ENCODE peak calls at places on chromosomes 2 and 18, in six cellular contexts. Y is HepG2, Q is stomach, M is transverse colon, U is breast epithelium, H is endothelial cell of umbilical vein. N is an unnamed sample.
A peak's percentile ranks its signal among the peaks of the same experiment; 100 is the strongest.

GRCh38 chr2:168203762-168204693 is 43.4 kb downstream of the STK39 start:
- DNase-seq in Y (no peak), Q (no peak), M (no peak), U (no peak), H (no peak), N (no peak)

GRCh38 chr2:63850204-63850571 is 8.5 kb downstream of the UGP2 start:
- DNase-seq in Y (no peak), Q (no peak), M (no peak), U (no peak), H (no peak), N (no peak)

GRCh38 chr2:1601064-1601405 is 143.3 kb downstream of the PXDN start:
- DNase-seq in Y (no peak), Q (no peak), M (no peak), U (no peak), H (no peak), N (no peak)

GRCh38 chr2:11629851-11630250 is 40.1 kb downstream of the NTSR2 start:
- DNase-seq in Y (no peak), Q (no peak), M (no peak), U (no peak), H (no peak), N (no peak)

GRCh38 chr2:214547931-214548330 is 137.1 kb downstream of the VWC2L start:
- DNase-seq in Y (no peak), Q (no peak), M (no peak), U (no peak), H (no peak), N (no peak)

GRCh38 chr2:28978606-28979005 is 2.5 kb upstream of the TOGARAM2 start:
- DNase-seq in Y (no peak), Q (no peak), M (no peak), U (no peak), H (no peak), N (no peak)

GRCh38 chr2:9594361-9595063 is 36.3 kb downstream of the YWHAQ start:
- DNase-seq in Y (peak; percentile 16), Q (no peak), M (no peak), U (no peak), H (peak; percentile 69), N (no peak)

GRCh38 chr2:14910659-14911058 is 278.1 kb downstream of the LRATD1 start:
- DNase-seq in Y (no peak), Q (no peak), M (no peak), U (no peak), H (no peak), N (no peak)

GRCh38 chr2:37623409-37623808 is 48.0 kb downstream of the CDC42EP3 start:
- DNase-seq in Y (no peak), Q (no peak), M (no peak), U (no peak), H (no peak), N (no peak)

GRCh38 chr2:37622434-37623202 is 48.8 kb downstream of the CDC42EP3 start:
- DNase-seq in Y (no peak), Q (no peak), M (no peak), U (no peak), H (no peak), N (no peak)

GRCh38 chr2:37625781-37626548 is 45.5 kb downstream of the CDC42EP3 start:
- DNase-seq in Y (no peak), Q (no peak), M (peak; percentile 45), U (no peak), H (no peak), N (no peak)

GRCh38 chr2:37623971-37624897 is 47.2 kb downstream of the CDC42EP3 start:
- DNase-seq in Y (no peak), Q (no peak), M (no peak), U (no peak), H (no peak), N (no peak)

GRCh38 chr2:37625156-37625555 is 46.3 kb downstream of the CDC42EP3 start:
- DNase-seq in Y (no peak), Q (no peak), M (no peak), U (no peak), H (no peak), N (no peak)
- TF ChIP-seq POLR2A in Y (no peak), Q (no peak), M (no peak), U (no peak), H (no peak), N (no peak)

DNA sequence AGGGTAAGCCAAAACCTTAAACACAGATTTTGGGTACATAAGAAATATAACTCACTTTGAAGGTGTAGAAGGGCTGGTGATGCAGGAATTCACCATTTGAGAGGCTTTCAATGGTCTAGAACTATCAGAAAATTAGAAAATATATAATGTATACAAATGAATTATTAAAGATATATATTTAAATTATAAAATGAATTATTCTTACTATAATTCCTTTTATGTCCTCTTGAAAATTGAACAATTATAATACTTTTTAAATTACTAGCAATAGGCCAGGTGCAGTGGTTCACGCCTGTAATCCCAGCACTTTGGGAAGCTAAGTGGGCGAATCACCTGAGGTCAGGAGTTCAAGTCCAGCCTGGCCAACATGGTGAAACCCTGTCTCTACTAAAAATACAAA is 60.7 kb downstream of the VIL1 start:
- DNase-seq in Y (no peak), Q (no peak), M (no peak), U (no peak), H (no peak), N (no peak)
- TF ChIP-seq POLR2AphosphoS5 in Y (no peak), Q (no peak), M (no peak), U (no peak), H (no peak), N (no peak)

GRCh38 chr18:72325307-72325706 is 218.8 kb downstream of the CBLN2 start:
- DNase-seq in Y (no peak), Q (no peak), M (no peak), U (no peak), H (no peak), N (no peak)
- H3K27ac ChIP-seq in Y (no peak overlapping the region), Q (no peak overlapping the region), M (no peak overlapping the region), U (no peak overlapping the region), H (no peak overlapping the region), N (no peak overlapping the region)

GRCh38 chr2:43180901-43181300 is 45.5 kb downstream of the ZFP36L2 start:
- DNase-seq in Y (no peak), Q (no peak), M (no peak), U (no peak), H (no peak), N (no peak)

GRCh38 chr2:43178055-43178598 is 48.3 kb downstream of the ZFP36L2 start:
- DNase-seq in Y (no peak), Q (no peak), M (peak; percentile 21), U (no peak), H (no peak), N (no peak)

GRCh38 chr2:43179947-43180346 is 46.5 kb downstream of the ZFP36L2 start:
- DNase-seq in Y (no peak), Q (no peak), M (no peak), U (no peak), H (no peak), N (no peak)

GRCh38 chr2:43176449-43176848 is 50.0 kb downstream of the ZFP36L2 start:
- DNase-seq in Y (no peak), Q (no peak), M (no peak), U (no peak), H (peak; percentile 42), N (no peak)

DNA sequence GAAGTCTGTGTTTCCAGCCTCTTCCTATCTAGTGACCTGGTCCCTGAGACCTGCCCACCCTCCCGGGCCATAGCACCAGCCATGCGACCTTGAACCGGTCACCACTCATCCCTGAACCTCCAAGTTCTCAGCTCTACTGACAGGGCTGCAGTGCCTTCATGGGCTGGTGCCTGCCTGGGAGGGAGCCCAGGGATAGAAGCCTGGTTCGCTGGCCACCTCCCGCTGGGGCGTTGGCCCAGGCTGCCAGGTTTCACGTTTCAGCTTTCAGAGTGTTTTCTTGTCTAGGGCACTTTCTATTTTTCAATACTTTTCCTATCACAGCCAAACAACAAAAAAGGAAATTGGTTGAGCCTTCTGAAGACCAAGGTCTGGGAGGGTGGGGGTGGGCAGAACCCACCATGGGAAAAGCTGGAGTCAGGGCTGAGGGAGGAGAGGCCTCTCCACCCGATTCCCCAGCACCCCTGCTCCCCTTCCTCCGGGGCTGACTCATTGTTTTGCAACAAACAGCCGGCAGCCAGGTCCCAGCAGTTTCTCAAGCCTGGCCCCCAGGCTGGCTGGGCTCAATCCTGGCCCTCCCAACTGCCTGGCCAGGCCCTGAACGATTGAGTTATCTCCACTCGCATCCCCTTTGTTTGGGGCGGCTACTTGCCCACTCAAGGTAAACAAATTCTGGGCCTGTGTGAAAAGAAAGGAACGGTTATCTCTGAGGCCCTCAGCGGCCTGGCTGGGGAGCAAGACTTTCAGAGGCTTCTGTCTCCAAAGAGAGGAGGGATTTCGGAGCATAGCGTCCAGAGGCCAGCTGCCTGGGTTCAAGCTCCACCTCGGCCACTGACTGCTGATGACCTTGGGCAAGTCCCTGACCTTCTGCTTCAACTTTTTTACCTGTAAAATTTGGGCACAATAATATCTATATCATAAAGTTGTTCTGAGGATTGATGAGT is 47.5 kb downstream of the ZFP36L2 start:
- DNase-seq in Y (peak; percentile 90), Q (peak; percentile 81), M (peak; percentile 78), U (peak; percentile 70), H (peak; percentile 97), N (no peak)
- TF ChIP-seq POLR2A in Y (no peak), Q (no peak), M (no peak), U (no peak), H (no peak), N (no peak)

GRCh38 chr18:39622431-39622830 is 2056.8 kb upstream of the CELF4 start:
- DNase-seq in Y (no peak), Q (no peak), M (no peak), U (no peak), H (no peak), N (no peak)
- TF ChIP-seq POLR2AphosphoS5 in Y (no peak), Q (no peak), M (no peak), U (no peak), H (no peak), N (no peak)

GRCh38 chr2:86016581-86016980 is 89.1 kb downstream of the POLR1A start:
- DNase-seq in Y (no peak), Q (no peak), M (no peak), U (no peak), H (no peak), N (no peak)
- H3K27ac ChIP-seq in Y (no peak overlapping the region), Q (no peak overlapping the region), M (no peak overlapping the region), U (no peak overlapping the region), H (no peak overlapping the region), N (no peak overlapping the region)

DNA sequence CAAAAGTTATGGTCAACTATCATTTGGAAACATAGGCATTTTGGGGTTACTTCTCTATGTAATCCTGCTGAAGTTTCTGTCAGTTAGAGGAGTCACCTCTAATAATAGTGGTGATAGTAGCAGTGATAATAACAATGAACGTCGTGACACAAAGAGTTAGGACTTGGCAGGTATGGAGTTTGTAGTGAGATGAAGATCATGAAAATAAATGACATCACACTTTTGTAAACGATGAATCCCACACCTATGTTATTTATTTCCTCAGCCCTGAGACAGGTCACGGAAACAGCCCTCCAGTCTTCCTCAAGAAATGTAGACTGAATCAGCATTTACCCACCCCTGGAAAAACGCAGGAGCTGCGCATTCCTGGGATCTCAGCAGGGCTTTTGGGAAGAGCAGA is 38.8 kb downstream of the TSN start:
- DNase-seq in Y (no peak), Q (no peak), M (no peak), U (no peak), H (no peak), N (no peak)
- TF ChIP-seq POLR2A in Y (no peak), Q (no peak), M (no peak), U (no peak), H (no peak), N (no peak)

GRCh38 chr18:77334876-77335275 is 85.2 kb downstream of the GALR1 start:
- DNase-seq in Y (no peak), Q (no peak), M (no peak), U (no peak), H (no peak), N (no peak)
- TF ChIP-seq POLR2AphosphoS5 in Y (no peak), Q (no peak), M (no peak), U (no peak), H (no peak), N (no peak)